ENCODE peak calls at places on chromosomes 1 and 21, in ten cellular contexts. I is MM.1S; S is cardiac muscle cell; Z is CD4-positive, alpha-beta T cell; P is IMR-90; Y is adrenal gland; C is stomach; A is Caco-2; L is transverse colon; E is right atrium auricular region. Q is an unnamed sample.

GRCh38 chr1:10779201-10779600 is 17.2 kb downstream of the CASZ1 start:
- DNase-seq in I (no peak), S (no peak), Z (no peak), P (no peak), Y (no peak), C (peak; percentile 86), A (no peak), L (peak; percentile 86), E (no peak), Q (no peak)

GRCh38 chr21:42414928-42415769 is 11.4 kb downstream of the UBASH3A start:
- DNase-seq in I (no peak), S (peak; percentile 61), Z (peak; percentile 91), P (peak; percentile 78), Y (peak; percentile 70), C (peak; percentile 43), A (no peak), L (peak; percentile 55), E (no peak), Q (no peak)

GRCh38 chr1:59401581-59401980 is 104.7 kb downstream of the FGGY start:
- DNase-seq in I (no peak), S (no peak), Z (no peak), P (peak; percentile 36), Y (no peak), C (no peak), A (no peak), L (no peak), E (no peak), Q (no peak)

GRCh38 chr1:6776389-6776788 is 8.9 kb upstream of the CAMTA1 start:
- DNase-seq in I (no peak), S (no peak), Z (no peak), P (no peak), Y (no peak), C (no peak), A (no peak), L (no peak), E (no peak), Q (no peak)

GRCh38 chr1:42934111-42934510 is 24.6 kb downstream of the SLC2A1 start:
- DNase-seq in I (no peak), S (no peak), Z (no peak), P (no peak), Y (peak; percentile 14), C (no peak), A (no peak), L (no peak), E (no peak), Q (no peak)

GRCh38 chr1:153565529-153566374 is at the start of gene S100A2:
- DNase-seq in I (no peak), S (peak; percentile 86), Z (no peak), P (peak; percentile 97), Y (peak; percentile 80), C (peak; percentile 46), A (no peak), L (peak; percentile 55), E (peak; percentile 76), Q (peak; percentile 71)

GRCh38 chr1:231196728-231197127 is 34.9 kb downstream of the TRIM67 start:
- DNase-seq in I (no peak), S (no peak), Z (no peak), P (no peak), Y (no peak), C (no peak), A (no peak), L (no peak), E (no peak), Q (no peak)

GRCh38 chr1:114340906-114341698 is 169.9 kb downstream of the TRIM33 start:
- DNase-seq in I (peak; percentile 25), S (no peak), Z (peak; percentile 37), P (no peak), Y (no peak), C (no peak), A (no peak), L (no peak), E (no peak), Q (no peak)

GRCh38 chr21:14403681-14404318 is 20.9 kb upstream of the HSPA13 start:
- DNase-seq in I (peak; percentile 60), S (peak; percentile 60), Z (no peak), P (peak; percentile 45), Y (no peak), C (no peak), A (peak; percentile 28), L (no peak), E (no peak), Q (no peak)

GRCh38 chr1:191453487-191453886 is 704.8 kb upstream of the RGS18 start:
- DNase-seq in I (no peak), S (no peak), Z (no peak), P (no peak), Y (no peak), C (no peak), A (no peak), L (no peak), E (no peak), Q (no peak)

GRCh38 chr1:11594222-11594621 is 60.0 kb downstream of the FBXO2 start:
- DNase-seq in I (no peak), S (peak; percentile 64), Z (no peak), P (peak; percentile 2), Y (no peak), C (no peak), A (peak; percentile 43), L (no peak), E (no peak), Q (no peak)

GRCh38 chr1:201906336-201906735 is 17.6 kb downstream of the SHISA4 start:
- DNase-seq in I (no peak), S (no peak), Z (no peak), P (no peak), Y (no peak), C (no peak), A (no peak), L (no peak), E (no peak), Q (peak; percentile 24)

GRCh38 chr1:193408782-193409293 is 222.4 kb upstream of the B3GALT2 start:
- DNase-seq in I (no peak), S (peak; percentile 99), Z (no peak), P (peak; percentile 75), Y (peak; percentile 98), C (peak; percentile 81), A (peak; percentile 15), L (peak; percentile 40), E (peak; percentile 92), Q (no peak)

GRCh38 chr21:33067457-33067856 is 2.5 kb upstream of the OLIG1 start:
- DNase-seq in I (no peak), S (no peak), Z (no peak), P (no peak), Y (no peak), C (no peak), A (no peak), L (no peak), E (no peak), Q (no peak)
- H3K27me3 ChIP-seq in I (no peaks in the 10 kb centered on the region), S (peaks cover 100% of the 10 kb centered on the region), Z (peaks cover 71% of the 10 kb centered on the region), P (peaks cover 81% of the 10 kb centered on the region), Y (peaks cover 74% of the 10 kb centered on the region), C (peaks cover 100% of the 10 kb centered on the region), A (no peaks in the 10 kb centered on the region), L (peaks cover 100% of the 10 kb centered on the region), E (peaks cover 7% of the 10 kb centered on the region), Q (peaks cover 34% of the 10 kb centered on the region)

GRCh38 chr1:86146566-86146965 is 10.0 kb downstream of the COL24A1 start:
- DNase-seq in I (no peak), S (no peak), Z (no peak), P (no peak), Y (no peak), C (no peak), A (no peak), L (no peak), E (no peak), Q (no peak)
- TF ChIP-seq CTCF in I (peak; percentile 18), S (peak; percentile 21), Z (no peak), P (no peak), Y (no peak), C (no peak), A (no peak), L (no peak), E (no peak), Q (no peak)

GRCh38 chr1:151639466-151639865 is 27.6 kb downstream of the SNX27 start:
- DNase-seq in I (no peak), S (peak; percentile 80), Z (no peak), P (peak; percentile 50), Y (no peak), C (no peak), A (no peak), L (no peak), E (no peak), Q (no peak)

GRCh38 chr1:151638812-151639211 is 27.0 kb downstream of the SNX27 start:
- DNase-seq in I (no peak), S (no peak), Z (no peak), P (no peak), Y (no peak), C (no peak), A (no peak), L (no peak), E (no peak), Q (no peak)

GRCh38 chr1:151641229-151641628 is 29.4 kb downstream of the SNX27 start:
- DNase-seq in I (no peak), S (no peak), Z (no peak), P (no peak), Y (no peak), C (no peak), A (no peak), L (no peak), E (no peak), Q (no peak)

GRCh38 chr1:151638074-151638775 is 26.4 kb downstream of the SNX27 start:
- DNase-seq in I (no peak), S (no peak), Z (no peak), P (no peak), Y (no peak), C (no peak), A (no peak), L (no peak), E (no peak), Q (no peak)

GRCh38 chr1:151635479-151636072 is 23.7 kb downstream of the SNX27 start:
- DNase-seq in I (peak; percentile 50), S (no peak), Z (no peak), P (peak; percentile 30), Y (no peak), C (no peak), A (no peak), L (no peak), E (no peak), Q (no peak)
- H3K27me3 ChIP-seq in I (no peaks in the 10 kb centered on the region), S (no peaks in the 10 kb centered on the region), Z (no peaks in the 10 kb centered on the region), P (no peaks in the 10 kb centered on the region), Y (no peaks in the 10 kb centered on the region), C (no peaks in the 10 kb centered on the region), A (no peaks in the 10 kb centered on the region), L (no peaks in the 10 kb centered on the region), E (no peaks in the 10 kb centered on the region), Q (no peaks in the 10 kb centered on the region)

GRCh38 chr1:46543382-46543760 is 8.1 kb downstream of the KNCN start:
- DNase-seq in I (no peak), S (no peak), Z (no peak), P (no peak), Y (no peak), C (no peak), A (no peak), L (no peak), E (no peak), Q (no peak)

GRCh38 chr1:46546210-46546609 is 5.2 kb downstream of the KNCN start:
- DNase-seq in I (no peak), S (no peak), Z (no peak), P (no peak), Y (no peak), C (no peak), A (no peak), L (no peak), E (no peak), Q (no peak)

GRCh38 chr1:46543761-46544560 is 7.5 kb downstream of the KNCN start:
- DNase-seq in I (no peak), S (no peak), Z (no peak), P (no peak), Y (no peak), C (no peak), A (no peak), L (no peak), E (no peak), Q (no peak)

GRCh38 chr1:46545784-46546183 is 5.7 kb downstream of the KNCN start:
- DNase-seq in I (no peak), S (no peak), Z (no peak), P (no peak), Y (no peak), C (no peak), A (no peak), L (no peak), E (no peak), Q (no peak)

GRCh38 chr1:46544561-46545240 is 6.7 kb downstream of the KNCN start:
- DNase-seq in I (no peak), S (no peak), Z (no peak), P (no peak), Y (no peak), C (no peak), A (no peak), L (no peak), E (no peak), Q (no peak)
- TF ChIP-seq CTCF in I (no peak), S (no peak), Z (no peak), P (no peak), Y (no peak), C (no peak), A (no peak), L (no peak), E (no peak), Q (no peak)